ENCODE peak calls at places on chromosome 6, in seven cellular contexts. One of them, this sample, is unnamed.
A peak's percentile ranks its signal among the peaks of the same experiment; 100 is the strongest.

GRCh38 chr6:108712946-108713345 is 135.3 kb upstream of the ARMC2 start:
- DNase-seq in H9: no peak
- DNase-seq in H1: no peak
- DNase-seq in mesenchymal stem cell: no peak
- DNase-seq in neuronal stem cell: no peak
- DNase-seq in mesendoderm: no peak
- DNase-seq in trophoblast cell: no peak
- DNase-seq in this sample: no peak

GRCh38 chr6:161135695-161136591 is 137.9 kb downstream of the AGPAT4 start:
- DNase-seq in H9: no peak
- DNase-seq in H1: no peak
- DNase-seq in mesenchymal stem cell: no peak
- DNase-seq in neuronal stem cell: no peak
- DNase-seq in mesendoderm: peak; percentile 33
- DNase-seq in trophoblast cell: no peak
- DNase-seq in this sample: no peak

GRCh38 chr6:43490523-43490939 is 13.2 kb downstream of the TJAP1 start:
- DNase-seq in H9: no peak
- DNase-seq in H1: no peak
- DNase-seq in mesenchymal stem cell: no peak
- DNase-seq in neuronal stem cell: no peak
- DNase-seq in mesendoderm: no peak
- DNase-seq in trophoblast cell: no peak
- DNase-seq in this sample: no peak

GRCh38 chr6:151506761-151507160 is 12.9 kb downstream of the CCDC170 start:
- DNase-seq in H9: no peak
- DNase-seq in H1: no peak
- DNase-seq in mesenchymal stem cell: no peak
- DNase-seq in neuronal stem cell: no peak
- DNase-seq in mesendoderm: no peak
- DNase-seq in trophoblast cell: no peak
- DNase-seq in this sample: no peak

GRCh38 chr6:139973602-139974373 is 599.3 kb upstream of the CITED2 start:
- DNase-seq in H9: no peak
- DNase-seq in H1: no peak
- DNase-seq in mesenchymal stem cell: peak; percentile 93
- DNase-seq in neuronal stem cell: no peak
- DNase-seq in mesendoderm: no peak
- DNase-seq in trophoblast cell: peak; percentile 80
- DNase-seq in this sample: peak; percentile 92

GRCh38 chr6:53581161-53581560 is 36.3 kb upstream of the GCLC start:
- DNase-seq in H9: no peak
- DNase-seq in H1: no peak
- DNase-seq in mesenchymal stem cell: no peak
- DNase-seq in neuronal stem cell: no peak
- DNase-seq in mesendoderm: no peak
- DNase-seq in trophoblast cell: no peak
- DNase-seq in this sample: peak; percentile 74

GRCh38 chr6:156776841-156777576 is at the start of gene ARID1B:
- DNase-seq in H9: peak; percentile 57
- DNase-seq in H1: peak; percentile 72
- DNase-seq in mesenchymal stem cell: peak; percentile 89
- DNase-seq in neuronal stem cell: peak; percentile 74
- DNase-seq in mesendoderm: peak; percentile 85
- DNase-seq in trophoblast cell: peak; percentile 87
- DNase-seq in this sample: peak; percentile 83

GRCh38 chr6:144262470-144263369 is 22.4 kb upstream of the UTRN start:
- DNase-seq in H9: no peak
- DNase-seq in H1: no peak
- DNase-seq in mesenchymal stem cell: no peak
- DNase-seq in neuronal stem cell: no peak
- DNase-seq in mesendoderm: no peak
- DNase-seq in trophoblast cell: no peak
- DNase-seq in this sample: no peak

GRCh38 chr6:89350281-89351037 is 2.1 kb downstream of the UBE2J1 start:
- DNase-seq in H9: no peak
- DNase-seq in H1: no peak
- DNase-seq in mesenchymal stem cell: peak; percentile 37
- DNase-seq in neuronal stem cell: no peak
- DNase-seq in mesendoderm: no peak
- DNase-seq in trophoblast cell: peak; percentile 52
- DNase-seq in this sample: no peak

GRCh38 chr6:9745966-9746365 is 668.9 kb downstream of the TFAP2A start:
- DNase-seq in H9: no peak
- DNase-seq in H1: no peak
- DNase-seq in mesenchymal stem cell: no peak
- DNase-seq in neuronal stem cell: no peak
- DNase-seq in mesendoderm: no peak
- DNase-seq in trophoblast cell: peak; percentile 53
- DNase-seq in this sample: peak; percentile 11

GRCh38 chr6:11033825-11034224 is 10.3 kb downstream of the ELOVL2 start:
- DNase-seq in H9: no peak
- DNase-seq in H1: no peak
- DNase-seq in mesenchymal stem cell: peak; percentile 74
- DNase-seq in neuronal stem cell: no peak
- DNase-seq in mesendoderm: no peak
- DNase-seq in trophoblast cell: peak; percentile 12
- DNase-seq in this sample: peak; percentile 90

GRCh38 chr6:45498620-45499019 is 120.9 kb upstream of the SUPT3H start:
- DNase-seq in H9: no peak
- DNase-seq in H1: no peak
- DNase-seq in mesenchymal stem cell: no peak
- DNase-seq in neuronal stem cell: no peak
- DNase-seq in mesendoderm: no peak
- DNase-seq in trophoblast cell: no peak
- DNase-seq in this sample: peak; percentile 22

GRCh38 chr6:45502446-45502845 is 124.7 kb upstream of the SUPT3H start:
- DNase-seq in H9: no peak
- DNase-seq in H1: no peak
- DNase-seq in mesenchymal stem cell: no peak
- DNase-seq in neuronal stem cell: no peak
- DNase-seq in mesendoderm: no peak
- DNase-seq in trophoblast cell: peak; percentile 2
- DNase-seq in this sample: no peak

GRCh38 chr6:45504947-45505346 is 127.2 kb upstream of the SUPT3H start:
- DNase-seq in H9: peak; percentile 79
- DNase-seq in H1: peak; percentile 58
- DNase-seq in mesenchymal stem cell: peak; percentile 92
- DNase-seq in neuronal stem cell: peak; percentile 49
- DNase-seq in mesendoderm: peak; percentile 93
- DNase-seq in trophoblast cell: no peak
- DNase-seq in this sample: peak; percentile 98

GRCh38 chr6:45505470-45505869 is 127.7 kb upstream of the SUPT3H start:
- DNase-seq in H9: no peak
- DNase-seq in H1: no peak
- DNase-seq in mesenchymal stem cell: no peak
- DNase-seq in neuronal stem cell: no peak
- DNase-seq in mesendoderm: no peak
- DNase-seq in trophoblast cell: no peak
- DNase-seq in this sample: no peak

DNA sequence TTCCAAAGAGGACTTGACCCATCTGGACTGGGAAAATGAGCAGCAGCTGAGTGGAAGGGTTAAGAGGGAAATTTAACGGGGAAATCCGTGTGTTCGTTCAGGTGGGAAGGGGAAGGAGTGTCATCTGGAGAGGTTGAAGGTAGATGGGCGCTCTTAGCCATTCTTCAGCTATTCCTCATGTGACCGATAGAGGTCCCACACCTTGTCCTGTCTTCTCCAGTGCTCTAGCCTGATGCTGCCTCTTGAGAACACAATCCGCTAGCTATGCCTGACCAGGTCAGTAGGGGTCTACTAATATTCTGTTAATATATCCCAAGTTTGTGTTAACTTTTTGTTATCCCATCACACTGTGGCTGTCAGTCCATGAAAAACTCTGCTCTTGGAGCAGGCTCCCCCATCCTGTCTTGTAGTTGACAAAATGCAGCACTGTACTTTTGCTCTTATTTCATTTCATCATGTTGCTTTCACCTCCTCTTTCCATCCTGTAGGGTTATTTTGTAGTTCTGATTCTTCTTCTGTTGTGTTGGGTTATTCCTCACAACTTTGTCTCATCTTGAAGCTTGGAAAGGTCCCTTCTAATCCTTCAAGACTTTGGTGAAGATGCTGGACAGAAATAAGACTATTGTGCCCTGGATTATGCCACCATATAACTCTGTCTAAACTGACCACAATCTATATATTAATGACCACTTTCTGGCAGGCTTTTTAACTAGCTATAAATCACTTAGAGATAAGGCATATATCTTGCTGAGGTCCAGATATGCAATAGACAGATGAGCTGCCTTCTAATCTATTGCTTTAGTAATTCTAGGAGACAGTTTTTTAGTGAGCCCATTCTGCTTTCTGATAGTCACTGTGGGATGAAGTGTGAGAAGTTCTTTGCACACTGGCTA is 123.4 kb upstream of the SUPT3H start:
- DNase-seq in H9: peak; percentile 75
- DNase-seq in H1: peak; percentile 57
- DNase-seq in mesenchymal stem cell: no peak
- DNase-seq in neuronal stem cell: no peak
- DNase-seq in mesendoderm: peak; percentile 91
- DNase-seq in trophoblast cell: peak; percentile 39
- DNase-seq in this sample: no peak
- H2BK120ac ChIP-seq in H9: no peak overlapping the region
- H2BK120ac ChIP-seq in H1: no peak overlapping the region
- H2BK120ac ChIP-seq in mesenchymal stem cell: no peak overlapping the region
- H2BK120ac ChIP-seq in neuronal stem cell: no peak overlapping the region
- H2BK120ac ChIP-seq in mesendoderm: no peak overlapping the region
- H2BK120ac ChIP-seq in trophoblast cell: no peak overlapping the region
- H2BK120ac ChIP-seq in this sample: no peak overlapping the region

DNA sequence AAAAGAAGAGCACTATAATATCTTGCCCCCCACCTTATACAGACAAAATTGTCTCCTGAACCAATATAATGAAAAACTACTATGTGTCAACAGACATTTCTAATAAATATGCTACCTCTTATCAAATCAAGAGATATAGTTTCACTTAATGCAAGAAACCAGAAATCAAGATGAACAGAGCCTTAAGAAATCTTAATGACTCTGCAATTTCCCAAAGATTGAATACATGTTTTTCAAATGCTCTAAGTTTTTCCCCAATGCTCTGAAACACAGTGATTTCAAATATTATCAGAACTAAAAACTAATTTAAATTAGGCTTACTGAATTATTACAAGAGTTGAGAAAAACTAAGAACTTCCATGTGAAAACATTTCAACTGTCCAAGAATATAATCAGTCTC is 13.3 kb downstream of the SUPT3H start:
- DNase-seq in H9: no peak
- DNase-seq in H1: no peak
- DNase-seq in mesenchymal stem cell: no peak
- DNase-seq in neuronal stem cell: no peak
- DNase-seq in mesendoderm: no peak
- DNase-seq in trophoblast cell: no peak
- DNase-seq in this sample: no peak
- H2BK120ac ChIP-seq in H9: no peak overlapping the region
- H2BK120ac ChIP-seq in H1: no peak overlapping the region
- H2BK120ac ChIP-seq in mesenchymal stem cell: no peak overlapping the region
- H2BK120ac ChIP-seq in neuronal stem cell: no peak overlapping the region
- H2BK120ac ChIP-seq in mesendoderm: no peak overlapping the region
- H2BK120ac ChIP-seq in trophoblast cell: no peak overlapping the region
- H2BK120ac ChIP-seq in this sample: no peak overlapping the region

GRCh38 chr6:56220078-56220477 is 27.3 kb downstream of the COL21A1 start:
- DNase-seq in H9: no peak
- DNase-seq in H1: no peak
- DNase-seq in mesenchymal stem cell: no peak
- DNase-seq in neuronal stem cell: no peak
- DNase-seq in mesendoderm: no peak
- DNase-seq in trophoblast cell: no peak
- DNase-seq in this sample: no peak

GRCh38 chr6:56211724-56212123 is 35.7 kb downstream of the COL21A1 start:
- DNase-seq in H9: no peak
- DNase-seq in H1: no peak
- DNase-seq in mesenchymal stem cell: no peak
- DNase-seq in neuronal stem cell: no peak
- DNase-seq in mesendoderm: no peak
- DNase-seq in trophoblast cell: no peak
- DNase-seq in this sample: no peak

GRCh38 chr6:56214304-56215101 is 32.9 kb downstream of the COL21A1 start:
- DNase-seq in H9: no peak
- DNase-seq in H1: no peak
- DNase-seq in mesenchymal stem cell: no peak
- DNase-seq in neuronal stem cell: no peak
- DNase-seq in mesendoderm: no peak
- DNase-seq in trophoblast cell: no peak
- DNase-seq in this sample: no peak
- H2BK120ac ChIP-seq in H9: no peak overlapping the region
- H2BK120ac ChIP-seq in H1: no peak overlapping the region
- H2BK120ac ChIP-seq in mesenchymal stem cell: no peak overlapping the region
- H2BK120ac ChIP-seq in neuronal stem cell: no peak overlapping the region
- H2BK120ac ChIP-seq in mesendoderm: no peak overlapping the region
- H2BK120ac ChIP-seq in trophoblast cell: no peak overlapping the region
- H2BK120ac ChIP-seq in this sample: no peak overlapping the region

GRCh38 chr6:149061933-149062332 is 255.6 kb upstream of the TAB2 start:
- DNase-seq in H9: no peak
- DNase-seq in H1: no peak
- DNase-seq in mesenchymal stem cell: peak; percentile 22
- DNase-seq in neuronal stem cell: no peak
- DNase-seq in mesendoderm: no peak
- DNase-seq in trophoblast cell: no peak
- DNase-seq in this sample: no peak
- H2BK120ac ChIP-seq in H9: no peak overlapping the region
- H2BK120ac ChIP-seq in H1: no peak overlapping the region
- H2BK120ac ChIP-seq in mesenchymal stem cell: no peak overlapping the region
- H2BK120ac ChIP-seq in neuronal stem cell: no peak overlapping the region
- H2BK120ac ChIP-seq in mesendoderm: no peak overlapping the region
- H2BK120ac ChIP-seq in trophoblast cell: no peak overlapping the region
- H2BK120ac ChIP-seq in this sample: no peak overlapping the region

This sample was measured in IMR-90.